ENCODE peak calls at places on chromosomes 7 and 10, in four cellular contexts. One of them, this sample, is unnamed.

GRCh38 chr10:55820071-55820470 is 541.0 kb downstream of the ZWINT start:
- DNase-seq in cerebellum: no peak
- DNase-seq in NCI-H1694: no peak
- DNase-seq in T-helper 1 cell: no peak
- DNase-seq in this sample: no peak

GRCh38 chr7:23938937-23939552 is 229.0 kb downstream of the STK31 start:
- DNase-seq in cerebellum: no peak
- DNase-seq in NCI-H1694: peak
- DNase-seq in T-helper 1 cell: no peak
- DNase-seq in this sample: no peak

GRCh38 chr10:73848821-73849489 is 25.4 kb downstream of the CAMK2G start:
- DNase-seq in cerebellum: peak
- DNase-seq in NCI-H1694: peak
- DNase-seq in T-helper 1 cell: peak
- DNase-seq in this sample: peak

GRCh38 chr10:75395955-75396860 is 5.4 kb downstream of the ZNF503 start:
- DNase-seq in cerebellum: no peak
- DNase-seq in NCI-H1694: no peak
- DNase-seq in T-helper 1 cell: no peak
- DNase-seq in this sample: no peak

GRCh38 chr7:128311003-128311402 is 32.7 kb downstream of the RBM28 start:
- DNase-seq in cerebellum: no peak
- DNase-seq in NCI-H1694: no peak
- DNase-seq in T-helper 1 cell: no peak
- DNase-seq in this sample: no peak

GRCh38 chr7:2843711-2844152 is 376 bp downstream of the GNA12 start:
- DNase-seq in cerebellum: no peak
- DNase-seq in NCI-H1694: no peak
- DNase-seq in T-helper 1 cell: no peak
- DNase-seq in this sample: no peak

GRCh38 chr10:49115015-49115795 is at the start of gene VSTM4:
- DNase-seq in cerebellum: peak
- DNase-seq in NCI-H1694: no peak
- DNase-seq in T-helper 1 cell: no peak
- DNase-seq in this sample: no peak

GRCh38 chr7:3042861-3043489 is 692 bp downstream of the CARD11 start:
- DNase-seq in cerebellum: no peak
- DNase-seq in NCI-H1694: no peak
- DNase-seq in T-helper 1 cell: peak
- DNase-seq in this sample: peak

GRCh38 chr10:110437761-110438341 is 59.9 kb upstream of the DUSP5 start:
- DNase-seq in cerebellum: no peak
- DNase-seq in NCI-H1694: no peak
- DNase-seq in T-helper 1 cell: no peak
- DNase-seq in this sample: peak

GRCh38 chr10:94623572-94623971 is 60.0 kb upstream of the CYP2C18 start:
- DNase-seq in cerebellum: no peak
- DNase-seq in NCI-H1694: no peak
- DNase-seq in T-helper 1 cell: no peak
- DNase-seq in this sample: no peak

GRCh38 chr10:22612316-22612715 is 102.1 kb downstream of the PIP4K2A start:
- DNase-seq in cerebellum: no peak
- DNase-seq in NCI-H1694: no peak
- DNase-seq in T-helper 1 cell: peak
- DNase-seq in this sample: no peak

GRCh38 chr10:124145109-124145860 is 51.9 kb upstream of the CHST15 start:
- DNase-seq in cerebellum: no peak
- DNase-seq in NCI-H1694: no peak
- DNase-seq in T-helper 1 cell: no peak
- DNase-seq in this sample: no peak

GRCh38 chr10:60171436-60172013 is 218.2 kb downstream of the ANK3 start:
- DNase-seq in cerebellum: no peak
- DNase-seq in NCI-H1694: no peak
- DNase-seq in T-helper 1 cell: no peak
- DNase-seq in this sample: no peak

GRCh38 chr10:72688208-72688651 is 3.7 kb upstream of the MCU start:
- DNase-seq in cerebellum: no peak
- DNase-seq in NCI-H1694: no peak
- DNase-seq in T-helper 1 cell: no peak
- DNase-seq in this sample: no peak

GRCh38 chr10:63703113-63703670 is 182.0 kb downstream of the REEP3 start:
- DNase-seq in cerebellum: no peak
- DNase-seq in NCI-H1694: no peak
- DNase-seq in T-helper 1 cell: no peak
- DNase-seq in this sample: no peak

GRCh38 chr7:19872094-19872493 is 98.7 kb upstream of the TMEM196 start:
- DNase-seq in cerebellum: no peak
- DNase-seq in NCI-H1694: no peak
- DNase-seq in T-helper 1 cell: no peak
- DNase-seq in this sample: no peak

GRCh38 chr7:4769753-4770152 is 5.7 kb upstream of the AP5Z1 start:
- DNase-seq in cerebellum: no peak
- DNase-seq in NCI-H1694: no peak
- DNase-seq in T-helper 1 cell: no peak
- DNase-seq in this sample: no peak

GRCh38 chr10:79007037-79007842 is 61.5 kb upstream of the ZMIZ1 start:
- DNase-seq in cerebellum: no peak
- DNase-seq in NCI-H1694: no peak
- DNase-seq in T-helper 1 cell: no peak
- DNase-seq in this sample: no peak

GRCh38 chr10:58435297-58435696 is 50.1 kb downstream of the TFAM start:
- DNase-seq in cerebellum: no peak
- DNase-seq in NCI-H1694: no peak
- DNase-seq in T-helper 1 cell: no peak
- DNase-seq in this sample: peak

GRCh38 chr7:29189743-29190201 is 4.8 kb upstream of the CHN2 start:
- DNase-seq in cerebellum: peak
- DNase-seq in NCI-H1694: peak
- DNase-seq in T-helper 1 cell: peak
- DNase-seq in this sample: peak

GRCh38 chr10:96153065-96153464 is 23.0 kb downstream of the ZNF518A start:
- DNase-seq in cerebellum: no peak
- DNase-seq in NCI-H1694: no peak
- DNase-seq in T-helper 1 cell: no peak
- DNase-seq in this sample: no peak

GRCh38 chr7:99752354-99752753 is 17.4 kb upstream of the CYP3A7 start:
- DNase-seq in cerebellum: no peak
- DNase-seq in NCI-H1694: no peak
- DNase-seq in T-helper 1 cell: no peak
- DNase-seq in this sample: no peak

GRCh38 chr7:114229251-114229650 is 185.4 kb upstream of the FOXP2 start:
- DNase-seq in cerebellum: no peak
- DNase-seq in NCI-H1694: no peak
- DNase-seq in T-helper 1 cell: no peak
- DNase-seq in this sample: no peak

GRCh38 chr10:95500649-95501048 is 60.5 kb downstream of the SORBS1 start:
- DNase-seq in cerebellum: no peak
- DNase-seq in NCI-H1694: no peak
- DNase-seq in T-helper 1 cell: no peak
- DNase-seq in this sample: no peak

GRCh38 chr10:69359089-69360025 is 57.4 kb downstream of the TACR2 start:
- DNase-seq in cerebellum: no peak
- DNase-seq in NCI-H1694: no peak
- DNase-seq in T-helper 1 cell: peak
- DNase-seq in this sample: no peak

GRCh38 chr7:81624021-81624630 is 145.7 kb downstream of the HGF start:
- DNase-seq in cerebellum: no peak
- DNase-seq in NCI-H1694: no peak
- DNase-seq in T-helper 1 cell: no peak
- DNase-seq in this sample: no peak